ENCODE peak calls at places on chromosomes 11 and 22, in five cellular contexts. J is HepG2, G is H1, P is NT2/D1, K is GM12878. A is an unnamed sample.

GRCh38 chr11:126282361-126282741 is 542 bp upstream of the TIRAP start:
- DNase-seq in J (peak; percentile 18), G (peak; percentile 64), P (no peak), K (no peak), A (peak; percentile 48)

GRCh38 chr11:104700609-104701008 is 197.7 kb downstream of the CASP12 start:
- DNase-seq in J (no peak), G (no peak), P (no peak), K (no peak), A (no peak)

GRCh38 chr11:12110714-12111481 is 508 bp downstream of the MICAL2 start:
- DNase-seq in J (no peak), G (peak; percentile 64), P (no peak), K (no peak), A (peak; percentile 35)

GRCh38 chr11:130031056-130031455 is 28.4 kb upstream of the PRDM10 start:
- DNase-seq in J (no peak), G (no peak), P (no peak), K (no peak), A (no peak)

GRCh38 chr11:125623064-125623463 is 1.9 kb upstream of the CHEK1 start:
- DNase-seq in J (no peak), G (no peak), P (no peak), K (no peak), A (no peak)

GRCh38 chr11:86743223-86744118 is 56.9 kb upstream of the PRSS23 start:
- DNase-seq in J (peak; percentile 57), G (no peak), P (no peak), K (no peak), A (peak; percentile 25)

GRCh38 chr22:44399196-44399837 is 86.6 kb upstream of the SHISAL1 start:
- DNase-seq in J (no peak), G (no peak), P (no peak), K (no peak), A (no peak)

GRCh38 chr11:34631737-34632104 is 10.8 kb downstream of the EHF start:
- DNase-seq in J (no peak), G (no peak), P (no peak), K (no peak), A (no peak)

GRCh38 chr11:75768112-75768908 is at the start of gene DGAT2:
- DNase-seq in J (peak; percentile 84), G (peak; percentile 85), P (peak; percentile 56), K (peak; percentile 47), A (peak; percentile 91)

GRCh38 chr11:103961010-103961409 is 75.4 kb upstream of the DDI1 start:
- DNase-seq in J (no peak), G (no peak), P (no peak), K (no peak), A (no peak)

GRCh38 chr22:48147831-48148230 is 1385.4 kb downstream of the TBC1D22A start:
- DNase-seq in J (no peak), G (no peak), P (no peak), K (no peak), A (no peak)

GRCh38 chr11:36177837-36178236 is 111.4 kb downstream of the COMMD9 start:
- DNase-seq in J (no peak), G (no peak), P (no peak), K (no peak), A (no peak)

GRCh38 chr11:8641332-8641731 is 41.1 kb downstream of the TRIM66 start:
- DNase-seq in J (no peak), G (no peak), P (no peak), K (no peak), A (no peak)

GRCh38 chr11:8636127-8636526 is 42.1 kb upstream of the STK33 start:
- DNase-seq in J (no peak), G (no peak), P (no peak), K (no peak), A (no peak)

GRCh38 chr11:8640305-8640932 is 42.0 kb downstream of the TRIM66 start:
- DNase-seq in J (no peak), G (peak; percentile 74), P (no peak), K (no peak), A (no peak)

GRCh38 chr11:8639655-8640054 is 42.8 kb downstream of the TRIM66 start:
- DNase-seq in J (no peak), G (no peak), P (no peak), K (no peak), A (no peak)

DNA sequence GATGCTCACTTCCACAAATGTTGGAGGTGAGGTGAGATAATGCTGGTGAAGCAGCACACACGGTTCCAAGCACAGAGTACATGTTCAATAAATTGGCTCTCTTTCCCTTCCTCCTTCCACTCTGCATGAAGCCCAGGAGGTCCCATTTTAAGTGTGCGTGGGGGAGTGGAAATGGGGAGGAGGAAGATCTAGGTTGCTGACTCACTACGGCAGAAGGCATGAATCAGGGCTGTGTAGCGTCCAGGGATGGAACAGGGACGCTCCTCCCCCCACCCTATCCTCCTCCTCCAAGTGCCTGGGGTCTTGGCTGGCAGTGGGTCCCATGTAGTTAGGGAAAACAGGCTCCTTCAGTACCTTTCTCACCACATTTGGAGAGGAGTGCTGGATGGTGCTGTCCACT is 44.2 kb downstream of the TRIM66 start:
- DNase-seq in J (no peak), G (no peak), P (no peak), K (no peak), A (no peak)
- TF ChIP-seq SUZ12 in J (no peak), G (no peak), P (no peak), K (no peak), A (no peak)

GRCh38 chr11:88313441-88313840 is 24.1 kb downstream of the CTSC start:
- DNase-seq in J (no peak), G (no peak), P (no peak), K (no peak), A (no peak)
- TF ChIP-seq SUZ12 in J (no peak), G (no peak), P (no peak), K (no peak), A (no peak)

GRCh38 chr11:78099671-78100070 is 20.0 kb upstream of the NDUFC2 start:
- DNase-seq in J (no peak), G (no peak), P (no peak), K (no peak), A (no peak)
- TF ChIP-seq SUZ12 in J (no peak), G (no peak), P (no peak), K (no peak), A (no peak)

GRCh38 chr22:29704528-29705285 is 15.1 kb upstream of the CABP7 start:
- DNase-seq in J (peak; percentile 83), G (no peak), P (no peak), K (no peak), A (no peak)
- TF ChIP-seq SUZ12 in J (no peak), G (no peak), P (no peak), K (no peak), A (no peak)

DNA sequence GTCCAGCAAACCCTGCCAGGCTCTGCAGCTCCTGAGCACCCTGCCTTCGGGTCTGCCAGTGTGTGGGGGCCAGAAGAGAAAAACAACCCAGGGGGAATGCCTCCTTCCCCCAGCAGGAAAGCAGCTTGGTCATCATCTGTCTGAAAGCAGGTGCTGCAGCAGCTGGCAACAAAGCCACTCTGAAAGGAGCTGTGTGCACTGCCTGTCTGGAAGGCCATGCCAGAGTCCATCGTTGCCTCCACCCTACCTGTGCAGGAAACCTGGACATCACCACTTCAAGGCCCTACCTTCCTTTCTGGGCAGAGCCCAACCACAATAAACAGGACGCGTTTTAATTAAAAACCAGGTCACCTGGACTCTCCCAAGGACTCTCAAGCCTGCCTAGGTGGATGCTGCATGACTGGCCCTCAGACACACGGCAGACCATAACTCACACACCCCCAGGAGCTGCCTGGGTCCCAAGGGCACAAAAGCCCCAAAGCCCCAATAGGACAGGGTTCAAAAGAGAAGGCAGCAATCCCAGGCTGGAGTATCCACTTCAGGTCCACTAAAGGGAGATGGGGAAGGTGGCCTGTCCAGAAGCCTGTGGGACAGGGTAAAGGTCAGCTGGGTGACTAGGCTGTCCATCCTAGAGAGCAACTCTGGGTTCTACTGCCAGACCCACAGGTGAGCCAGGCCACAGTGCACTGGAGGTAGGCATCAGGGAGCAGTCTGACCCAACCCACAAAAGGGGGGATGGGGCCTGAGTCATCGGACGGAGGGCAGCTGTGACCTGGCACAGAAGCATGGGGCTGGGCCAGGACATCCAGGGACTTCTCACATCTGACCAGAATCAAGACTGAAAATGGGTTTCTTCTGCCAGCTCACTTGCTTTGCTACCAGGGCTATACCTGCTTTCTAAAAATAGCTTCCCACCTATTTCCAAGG is 6.1 kb downstream of the GNB1L start:
- DNase-seq in J (no peak), G (no peak), P (no peak), K (no peak), A (peak; percentile 8)
- TF ChIP-seq SUZ12 in J (no peak), G (no peak), P (no peak), K (no peak), A (no peak)

GRCh38 chr22:39234867-39235687 is 9.7 kb downstream of the PDGFB start:
- DNase-seq in J (no peak), G (no peak), P (no peak), K (no peak), A (no peak)
- TF ChIP-seq SUZ12 in J (no peak), G (no peak), P (no peak), K (no peak), A (no peak)

DNA sequence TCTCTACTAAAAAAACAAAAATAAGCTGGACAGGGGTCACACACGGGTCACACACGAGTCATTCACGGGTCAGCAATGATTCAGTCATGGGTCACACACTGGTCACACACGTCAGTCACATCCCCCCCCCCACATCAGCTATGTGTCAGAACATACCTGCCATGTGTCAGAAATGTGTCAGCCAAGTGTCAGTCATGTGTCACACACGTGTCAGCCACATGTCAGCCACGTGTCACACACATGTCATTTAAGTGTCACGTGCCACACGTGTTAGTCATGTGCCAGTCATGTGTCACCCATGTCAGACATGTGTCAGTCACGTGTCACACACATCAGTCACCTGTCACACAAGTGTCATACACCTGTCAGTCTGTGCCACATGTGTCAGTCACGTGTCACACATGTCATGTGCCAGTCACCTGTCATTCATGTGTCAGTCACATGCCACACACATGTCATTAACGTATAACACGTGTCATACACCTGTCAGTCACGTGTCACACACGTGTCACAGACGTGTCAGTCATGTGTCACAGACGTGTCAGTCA is 28.7 kb upstream of the MMP20 start:
- DNase-seq in J (no peak), G (no peak), P (no peak), K (no peak), A (no peak)
- TF ChIP-seq SUZ12 in J (no peak), G (no peak), P (no peak), K (no peak), A (no peak)

GRCh38 chr11:17805043-17805442 is 70.5 kb downstream of the KCNC1 start:
- DNase-seq in J (no peak), G (no peak), P (no peak), K (no peak), A (no peak)
- TF ChIP-seq SUZ12 in J (no peak), G (no peak), P (no peak), K (no peak), A (no peak)

A was measured in HEK293T.